ENCODE peak calls at places on chromosomes 13 and 19, in seven cellular contexts. One of them, this sample, is unnamed.

GRCh38 chr13:66036024-66036614 is 1194.0 kb downstream of the PCDH9 start:
- DNase-seq in HCT116: no peak
- DNase-seq in uterus: no peak
- DNase-seq in gastrocnemius medialis: no peak
- DNase-seq in OCI-LY7: no peak
- DNase-seq in aorta: no peak
- DNase-seq in sigmoid colon: no peak
- DNase-seq in this sample: no peak

GRCh38 chr13:52053460-52053859 is 29.0 kb downstream of the UTP14C start:
- DNase-seq in HCT116: no peak
- DNase-seq in uterus: no peak
- DNase-seq in gastrocnemius medialis: no peak
- DNase-seq in OCI-LY7: no peak
- DNase-seq in aorta: no peak
- DNase-seq in sigmoid colon: no peak
- DNase-seq in this sample: no peak

GRCh38 chr13:111503376-111503775 is 182.9 kb downstream of the TEX29 start:
- DNase-seq in HCT116: no peak
- DNase-seq in uterus: no peak
- DNase-seq in gastrocnemius medialis: no peak
- DNase-seq in OCI-LY7: no peak
- DNase-seq in aorta: no peak
- DNase-seq in sigmoid colon: no peak
- DNase-seq in this sample: no peak

GRCh38 chr13:42815686-42816085 is 34.3 kb downstream of the FAM216B start:
- DNase-seq in HCT116: no peak
- DNase-seq in uterus: no peak
- DNase-seq in gastrocnemius medialis: no peak
- DNase-seq in OCI-LY7: no peak
- DNase-seq in aorta: no peak
- DNase-seq in sigmoid colon: no peak
- DNase-seq in this sample: no peak

GRCh38 chr19:38691938-38692457 is 44.5 kb downstream of the ACTN4 start:
- DNase-seq in HCT116: peak
- DNase-seq in uterus: peak
- DNase-seq in gastrocnemius medialis: peak
- DNase-seq in OCI-LY7: no peak
- DNase-seq in aorta: peak
- DNase-seq in sigmoid colon: peak
- DNase-seq in this sample: no peak

GRCh38 chr19:2527716-2528115 is 51.8 kb downstream of the GADD45B start:
- DNase-seq in HCT116: no peak
- DNase-seq in uterus: no peak
- DNase-seq in gastrocnemius medialis: no peak
- DNase-seq in OCI-LY7: no peak
- DNase-seq in aorta: no peak
- DNase-seq in sigmoid colon: no peak
- DNase-seq in this sample: no peak

GRCh38 chr13:26483546-26483945 is 73.9 kb upstream of the WASF3 start:
- DNase-seq in HCT116: no peak
- DNase-seq in uterus: no peak
- DNase-seq in gastrocnemius medialis: no peak
- DNase-seq in OCI-LY7: no peak
- DNase-seq in aorta: no peak
- DNase-seq in sigmoid colon: peak
- DNase-seq in this sample: no peak

GRCh38 chr13:34555988-34556387 is 386.1 kb upstream of the NBEA start:
- DNase-seq in HCT116: no peak
- DNase-seq in uterus: no peak
- DNase-seq in gastrocnemius medialis: no peak
- DNase-seq in OCI-LY7: no peak
- DNase-seq in aorta: no peak
- DNase-seq in sigmoid colon: no peak
- DNase-seq in this sample: no peak

GRCh38 chr19:10718205-10719196 is 622 bp downstream of the DNM2 start:
- DNase-seq in HCT116: no peak
- DNase-seq in uterus: no peak
- DNase-seq in gastrocnemius medialis: no peak
- DNase-seq in OCI-LY7: peak
- DNase-seq in aorta: peak
- DNase-seq in sigmoid colon: no peak
- DNase-seq in this sample: no peak
- H3K27ac ChIP-seq in HCT116: peak
- H3K27ac ChIP-seq in uterus: peak
- H3K27ac ChIP-seq in gastrocnemius medialis: peak
- H3K27ac ChIP-seq in OCI-LY7: peak
- H3K27ac ChIP-seq in aorta: no peak
- H3K27ac ChIP-seq in sigmoid colon: peak
- H3K27ac ChIP-seq in this sample: peak

GRCh38 chr19:35099897-35100275 is 15.7 kb upstream of the FXYD3 start:
- DNase-seq in HCT116: no peak
- DNase-seq in uterus: no peak
- DNase-seq in gastrocnemius medialis: no peak
- DNase-seq in OCI-LY7: no peak
- DNase-seq in aorta: no peak
- DNase-seq in sigmoid colon: no peak
- DNase-seq in this sample: no peak

GRCh38 chr19:35095667-35096368 is 19.8 kb upstream of the FXYD3 start:
- DNase-seq in HCT116: no peak
- DNase-seq in uterus: no peak
- DNase-seq in gastrocnemius medialis: no peak
- DNase-seq in OCI-LY7: no peak
- DNase-seq in aorta: no peak
- DNase-seq in sigmoid colon: no peak
- DNase-seq in this sample: no peak

GRCh38 chr19:35100588-35101533 is 14.8 kb upstream of the FXYD3 start:
- DNase-seq in HCT116: no peak
- DNase-seq in uterus: no peak
- DNase-seq in gastrocnemius medialis: no peak
- DNase-seq in OCI-LY7: no peak
- DNase-seq in aorta: no peak
- DNase-seq in sigmoid colon: no peak
- DNase-seq in this sample: no peak

GRCh38 chr19:35098413-35099049 is 17.1 kb upstream of the FXYD3 start:
- DNase-seq in HCT116: no peak
- DNase-seq in uterus: no peak
- DNase-seq in gastrocnemius medialis: no peak
- DNase-seq in OCI-LY7: no peak
- DNase-seq in aorta: no peak
- DNase-seq in sigmoid colon: no peak
- DNase-seq in this sample: no peak

GRCh38 chr19:35099155-35099896 is 16.3 kb upstream of the FXYD3 start:
- DNase-seq in HCT116: no peak
- DNase-seq in uterus: no peak
- DNase-seq in gastrocnemius medialis: no peak
- DNase-seq in OCI-LY7: no peak
- DNase-seq in aorta: no peak
- DNase-seq in sigmoid colon: no peak
- DNase-seq in this sample: no peak
- H3K27ac ChIP-seq in HCT116: no peak
- H3K27ac ChIP-seq in uterus: no peak
- H3K27ac ChIP-seq in gastrocnemius medialis: no peak
- H3K27ac ChIP-seq in OCI-LY7: no peak
- H3K27ac ChIP-seq in aorta: no peak
- H3K27ac ChIP-seq in sigmoid colon: no peak
- H3K27ac ChIP-seq in this sample: no peak

GRCh38 chr19:1214299-1214861 is 8.8 kb downstream of the STK11 start:
- DNase-seq in HCT116: no peak
- DNase-seq in uterus: no peak
- DNase-seq in gastrocnemius medialis: no peak
- DNase-seq in OCI-LY7: no peak
- DNase-seq in aorta: no peak
- DNase-seq in sigmoid colon: no peak
- DNase-seq in this sample: no peak

GRCh38 chr19:1211494-1212234 is 6.1 kb downstream of the STK11 start:
- DNase-seq in HCT116: no peak
- DNase-seq in uterus: peak
- DNase-seq in gastrocnemius medialis: no peak
- DNase-seq in OCI-LY7: no peak
- DNase-seq in aorta: no peak
- DNase-seq in sigmoid colon: no peak
- DNase-seq in this sample: no peak

GRCh38 chr19:1216756-1217155 is 11.2 kb downstream of the STK11 start:
- DNase-seq in HCT116: no peak
- DNase-seq in uterus: no peak
- DNase-seq in gastrocnemius medialis: no peak
- DNase-seq in OCI-LY7: no peak
- DNase-seq in aorta: no peak
- DNase-seq in sigmoid colon: no peak
- DNase-seq in this sample: no peak

GRCh38 chr19:1214862-1215731 is 9.5 kb downstream of the STK11 start:
- DNase-seq in HCT116: no peak
- DNase-seq in uterus: no peak
- DNase-seq in gastrocnemius medialis: no peak
- DNase-seq in OCI-LY7: no peak
- DNase-seq in aorta: peak
- DNase-seq in sigmoid colon: peak
- DNase-seq in this sample: no peak

DNA sequence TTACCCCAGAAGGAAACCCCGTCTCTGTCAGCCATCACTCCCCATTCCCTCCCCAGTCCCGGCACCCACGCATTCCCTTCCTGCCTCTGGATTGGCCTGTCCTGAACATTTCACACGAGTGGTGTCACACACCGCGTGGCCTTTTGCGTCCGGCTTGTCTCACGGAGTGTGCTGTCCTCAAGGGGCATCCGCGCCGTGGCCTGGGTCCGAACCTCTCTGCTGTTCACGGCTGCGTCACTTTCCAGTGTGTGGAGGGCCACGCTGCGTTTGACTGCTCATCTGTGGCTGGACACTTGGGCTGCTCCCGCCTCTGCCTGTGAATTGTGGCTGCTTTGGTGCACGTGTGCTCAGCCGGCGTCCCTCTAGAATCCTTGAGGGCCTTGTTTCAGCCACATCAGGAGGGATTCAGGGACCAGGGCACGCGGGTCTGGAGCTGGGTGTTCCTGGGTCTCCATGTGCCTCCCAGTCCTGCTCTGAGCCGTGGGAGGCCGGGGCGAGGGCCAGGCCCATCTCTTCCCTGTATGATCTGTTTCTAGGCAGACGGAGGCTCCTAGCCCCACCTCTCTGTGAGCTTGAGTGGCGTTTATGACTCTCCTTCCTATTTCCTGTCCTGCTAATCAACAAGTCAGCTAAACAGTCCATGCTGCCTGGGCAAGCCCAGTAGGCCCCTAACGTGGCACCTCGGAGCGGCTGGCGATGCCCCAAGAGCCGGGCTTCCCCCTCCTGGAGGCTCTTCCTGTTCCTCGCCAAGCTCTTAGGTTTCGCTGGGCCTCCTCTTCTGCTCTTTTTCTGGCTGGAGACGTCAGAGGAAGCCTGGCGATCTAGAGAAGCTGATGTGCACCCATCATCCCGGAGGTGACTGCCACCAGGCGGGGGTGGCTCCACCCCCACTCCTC is 8.1 kb downstream of the STK11 start:
- DNase-seq in HCT116: no peak
- DNase-seq in uterus: peak
- DNase-seq in gastrocnemius medialis: peak
- DNase-seq in OCI-LY7: no peak
- DNase-seq in aorta: peak
- DNase-seq in sigmoid colon: peak
- DNase-seq in this sample: peak
- H3K27ac ChIP-seq in HCT116: peak
- H3K27ac ChIP-seq in uterus: peak
- H3K27ac ChIP-seq in gastrocnemius medialis: peak
- H3K27ac ChIP-seq in OCI-LY7: no peak
- H3K27ac ChIP-seq in aorta: peak
- H3K27ac ChIP-seq in sigmoid colon: peak
- H3K27ac ChIP-seq in this sample: peak

DNA sequence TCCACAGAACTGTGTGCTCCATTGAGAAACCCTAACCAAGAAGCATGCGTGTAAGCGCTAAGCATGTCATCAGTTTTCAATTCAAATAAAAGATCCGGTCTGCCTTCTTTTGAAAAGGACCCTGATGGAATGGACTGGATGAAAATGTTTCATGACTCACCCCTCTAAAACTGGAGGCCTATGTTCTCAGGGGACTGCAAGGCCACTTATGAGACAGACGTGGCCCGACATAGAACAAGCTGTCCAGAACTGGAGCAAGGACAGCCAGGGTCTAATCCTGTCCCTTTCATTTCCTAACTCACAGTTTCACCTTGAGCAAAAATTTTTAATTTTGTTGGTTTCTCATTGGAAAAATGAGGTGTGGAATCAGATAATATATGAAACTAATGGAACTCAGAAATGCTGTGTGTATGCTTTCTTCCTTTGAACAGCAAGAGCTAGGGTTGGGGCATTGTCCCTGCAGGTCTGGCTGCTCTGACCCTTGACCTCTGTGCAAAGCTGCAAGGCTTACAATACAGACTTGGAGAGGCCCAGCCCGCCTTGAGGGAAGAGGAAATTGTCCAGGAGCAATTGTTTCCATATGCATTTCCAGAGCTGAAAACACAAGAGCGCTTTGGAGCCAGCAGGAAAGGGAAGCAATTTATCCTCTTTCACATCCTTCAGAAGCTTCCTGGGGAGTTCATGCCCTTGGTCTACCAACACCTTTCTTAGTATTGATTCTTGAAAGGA is 553.4 kb upstream of the KLF12 start:
- DNase-seq in HCT116: no peak
- DNase-seq in uterus: peak
- DNase-seq in gastrocnemius medialis: no peak
- DNase-seq in OCI-LY7: no peak
- DNase-seq in aorta: no peak
- DNase-seq in sigmoid colon: no peak
- DNase-seq in this sample: no peak
- H3K27ac ChIP-seq in HCT116: no peak
- H3K27ac ChIP-seq in uterus: no peak
- H3K27ac ChIP-seq in gastrocnemius medialis: no peak
- H3K27ac ChIP-seq in OCI-LY7: no peak
- H3K27ac ChIP-seq in aorta: no peak
- H3K27ac ChIP-seq in sigmoid colon: no peak
- H3K27ac ChIP-seq in this sample: no peak

This sample was measured in epithelial cell of prostate.